ENCODE peak calls at places on chromosomes 11 and 22, in nine cellular contexts. A is GM04503; O is stimulated activated CD8-positive, alpha-beta memory T cell treated with anti-CD3 and anti-CD28 coated beads, Interleukin-4, amount 100 ng/mL, for 1 hour; Z is SK-MEL-5; R is activated T-helper 1 cell treated with Interleukin-2 at 50 U/mL for 16 hours; C is adipocyte; W is astrocyte of the spinal cord; D is heart left ventricle; H is WERI-Rb-1. V is an unnamed sample.

GRCh38 chr11:24093410-24093809 is 403.4 kb upstream of the LUZP2 start:
- DNase-seq in W (no peak), R (no peak), D (no peak), Z (no peak), O (no peak), H (no peak), A (no peak), C (no peak), V (no peak)

GRCh38 chr22:37443086-37443485 is 15.8 kb upstream of the ELFN2 start:
- DNase-seq in A (no peak), D (no peak), C (no peak), W (no peak), O (no peak), Z (no peak), H (no peak), R (no peak), V (peak)

GRCh38 chr22:47218671-47219070 is 456.2 kb downstream of the TBC1D22A start:
- DNase-seq in O (no peak), C (no peak), R (no peak), D (no peak), A (no peak), W (no peak), Z (no peak), H (no peak), V (no peak)

GRCh38 chr22:20956258-20957117 is 10.6 kb upstream of the AIFM3 start:
- DNase-seq in D (no peak), A (no peak), H (no peak), Z (peak), W (peak), R (no peak), C (peak), O (no peak), V (no peak)

GRCh38 chr22:17418890-17419324 is 49.6 kb downstream of the CECR2 start:
- DNase-seq in O (no peak), R (no peak), H (no peak), A (no peak), W (no peak), Z (no peak), D (peak), C (no peak), V (no peak)

GRCh38 chr11:6418958-6419611 is at the start of gene APBB1:
- DNase-seq in R (peak), Z (peak), A (no peak), C (peak), D (peak), W (peak), O (peak), H (peak), V (no peak)

GRCh38 chr11:73956876-73957653 is 6.2 kb downstream of the DNAJB13 start:
- DNase-seq in R (no peak), D (no peak), W (no peak), C (no peak), A (no peak), O (no peak), Z (no peak), H (no peak), V (no peak)

GRCh38 chr11:130125638-130126037 is 33.9 kb upstream of the ST14 start:
- DNase-seq in O (no peak), D (no peak), Z (no peak), H (no peak), R (no peak), C (no peak), W (no peak), A (no peak), V (no peak)

GRCh38 chr22:31148953-31149627 is 8.8 kb upstream of the PLA2G3 start:
- DNase-seq in R (no peak), D (peak), W (peak), A (no peak), H (peak), Z (peak), O (no peak), C (peak), V (peak)